ENCODE peak calls at places on chromosomes 5 and 9, in five cellular contexts. One of them, this sample, is unnamed.

GRCh38 chr5:31036407-31036806 is 157.1 kb upstream of the CDH6 start:
- DNase-seq in A549: no peak
- DNase-seq in WTC11: no peak
- DNase-seq in GM12878: no peak
- DNase-seq in HepG2: no peak
- DNase-seq in this sample: no peak

GRCh38 chr5:179266291-179267070 is 78.8 kb downstream of the ADAMTS2 start:
- DNase-seq in A549: no peak
- DNase-seq in WTC11: peak
- DNase-seq in GM12878: no peak
- DNase-seq in HepG2: no peak
- DNase-seq in this sample: no peak

GRCh38 chr9:80146466-80146865 is 574.7 kb downstream of the TLE4 start:
- DNase-seq in A549: peak
- DNase-seq in WTC11: no peak
- DNase-seq in GM12878: no peak
- DNase-seq in HepG2: no peak
- DNase-seq in this sample: no peak

GRCh38 chr5:142748132-142748531 is 22.0 kb upstream of the ARHGAP26 start:
- DNase-seq in A549: no peak
- DNase-seq in WTC11: no peak
- DNase-seq in GM12878: no peak
- DNase-seq in HepG2: peak
- DNase-seq in this sample: no peak

GRCh38 chr9:105475302-105475701 is 27.5 kb downstream of the FSD1L start:
- DNase-seq in A549: peak
- DNase-seq in WTC11: no peak
- DNase-seq in GM12878: no peak
- DNase-seq in HepG2: peak
- DNase-seq in this sample: no peak

GRCh38 chr9:751137-752051 is 90.1 kb upstream of the DMRT1 start:
- DNase-seq in A549: no peak
- DNase-seq in WTC11: no peak
- DNase-seq in GM12878: no peak
- DNase-seq in HepG2: no peak
- DNase-seq in this sample: no peak

GRCh38 chr5:74067748-74068541 is 441.9 kb downstream of the ARHGEF28 start:
- DNase-seq in A549: peak
- DNase-seq in WTC11: no peak
- DNase-seq in GM12878: no peak
- DNase-seq in HepG2: no peak
- DNase-seq in this sample: no peak

GRCh38 chr9:37104183-37104889 is 16.0 kb upstream of the ZCCHC7 start:
- DNase-seq in A549: peak
- DNase-seq in WTC11: no peak
- DNase-seq in GM12878: no peak
- DNase-seq in HepG2: no peak
- DNase-seq in this sample: peak

GRCh38 chr9:105154723-105155191 is 89.7 kb upstream of the SLC44A1 start:
- DNase-seq in A549: peak
- DNase-seq in WTC11: no peak
- DNase-seq in GM12878: no peak
- DNase-seq in HepG2: no peak
- DNase-seq in this sample: no peak

GRCh38 chr9:99497641-99498040 is 275.6 kb downstream of the SEC61B start:
- DNase-seq in A549: no peak
- DNase-seq in WTC11: no peak
- DNase-seq in GM12878: no peak
- DNase-seq in HepG2: no peak
- DNase-seq in this sample: no peak

GRCh38 chr9:135061441-135061840 is 26.0 kb upstream of the OLFM1 start:
- DNase-seq in A549: no peak
- DNase-seq in WTC11: no peak
- DNase-seq in GM12878: no peak
- DNase-seq in HepG2: no peak
- DNase-seq in this sample: no peak

GRCh38 chr5:3320317-3320865 is 275.2 kb upstream of the IRX1 start:
- DNase-seq in A549: no peak
- DNase-seq in WTC11: no peak
- DNase-seq in GM12878: no peak
- DNase-seq in HepG2: no peak
- DNase-seq in this sample: no peak

GRCh38 chr9:126327016-126327749 is 554 bp downstream of the MVB12B start:
- DNase-seq in A549: peak
- DNase-seq in WTC11: peak
- DNase-seq in GM12878: no peak
- DNase-seq in HepG2: no peak
- DNase-seq in this sample: no peak

GRCh38 chr5:90022002-90022710 is 387.4 kb downstream of the CETN3 start:
- DNase-seq in A549: no peak
- DNase-seq in WTC11: no peak
- DNase-seq in GM12878: no peak
- DNase-seq in HepG2: no peak
- DNase-seq in this sample: no peak

GRCh38 chr9:137294684-137295312 is 7.3 kb downstream of the NRARP start:
- DNase-seq in A549: no peak
- DNase-seq in WTC11: peak
- DNase-seq in GM12878: no peak
- DNase-seq in HepG2: no peak
- DNase-seq in this sample: no peak

GRCh38 chr5:87589587-87589986 is 176.9 kb upstream of the CCNH start:
- DNase-seq in A549: no peak
- DNase-seq in WTC11: no peak
- DNase-seq in GM12878: no peak
- DNase-seq in HepG2: no peak
- DNase-seq in this sample: no peak

GRCh38 chr9:134186471-134187109 is 22.2 kb upstream of the RNU6ATAC start:
- DNase-seq in A549: no peak
- DNase-seq in WTC11: no peak
- DNase-seq in GM12878: no peak
- DNase-seq in HepG2: no peak
- DNase-seq in this sample: peak

GRCh38 chr5:117454716-117455212 is 880.1 kb upstream of the SEMA6A start:
- DNase-seq in A549: peak
- DNase-seq in WTC11: peak
- DNase-seq in GM12878: peak
- DNase-seq in HepG2: peak
- DNase-seq in this sample: peak

GRCh38 chr5:177509361-177509951 is at the start of gene DOK3:
- DNase-seq in A549: no peak
- DNase-seq in WTC11: no peak
- DNase-seq in GM12878: no peak
- DNase-seq in HepG2: no peak
- DNase-seq in this sample: peak

GRCh38 chr5:160155017-160155725 is 35.9 kb upstream of the PWWP2A start:
- DNase-seq in A549: no peak
- DNase-seq in WTC11: no peak
- DNase-seq in GM12878: no peak
- DNase-seq in HepG2: no peak
- DNase-seq in this sample: no peak

GRCh38 chr9:96758845-96759673 is 18.8 kb downstream of the ZNF510 start:
- DNase-seq in A549: peak
- DNase-seq in WTC11: no peak
- DNase-seq in GM12878: no peak
- DNase-seq in HepG2: no peak
- DNase-seq in this sample: no peak

GRCh38 chr5:36685631-36686147 is 79.3 kb downstream of the SLC1A3 start:
- DNase-seq in A549: no peak
- DNase-seq in WTC11: no peak
- DNase-seq in GM12878: no peak
- DNase-seq in HepG2: no peak
- DNase-seq in this sample: no peak

GRCh38 chr5:10635861-10636350 is 72.0 kb downstream of the ANKRD33B start:
- DNase-seq in A549: no peak
- DNase-seq in WTC11: no peak
- DNase-seq in GM12878: no peak
- DNase-seq in HepG2: no peak
- DNase-seq in this sample: no peak

GRCh38 chr5:107636555-107636954 is 34.2 kb downstream of the EFNA5 start:
- DNase-seq in A549: no peak
- DNase-seq in WTC11: no peak
- DNase-seq in GM12878: no peak
- DNase-seq in HepG2: no peak
- DNase-seq in this sample: no peak

GRCh38 chr5:143887901-143888648 is 76.1 kb downstream of the HMHB1 start:
- DNase-seq in A549: peak
- DNase-seq in WTC11: no peak
- DNase-seq in GM12878: no peak
- DNase-seq in HepG2: no peak
- DNase-seq in this sample: no peak

GRCh38 chr5:168683247-168683926 is 104.2 kb upstream of the PANK3 start:
- DNase-seq in A549: no peak
- DNase-seq in WTC11: no peak
- DNase-seq in GM12878: no peak
- DNase-seq in HepG2: no peak
- DNase-seq in this sample: peak

GRCh38 chr9:20463823-20464222 is 158.5 kb downstream of the MLLT3 start:
- DNase-seq in A549: no peak
- DNase-seq in WTC11: no peak
- DNase-seq in GM12878: no peak
- DNase-seq in HepG2: no peak
- DNase-seq in this sample: no peak

GRCh38 chr5:68834486-68834885 is 259.3 kb upstream of the SLC30A5 start:
- DNase-seq in A549: no peak
- DNase-seq in WTC11: no peak
- DNase-seq in GM12878: no peak
- DNase-seq in HepG2: no peak
- DNase-seq in this sample: no peak

GRCh38 chr5:116088062-116088461 is 3.2 kb downstream of the COMMD10 start:
- DNase-seq in A549: no peak
- DNase-seq in WTC11: no peak
- DNase-seq in GM12878: no peak
- DNase-seq in HepG2: no peak
- DNase-seq in this sample: no peak

GRCh38 chr5:108521841-108522506 is 140.1 kb upstream of the FBXL17 start:
- DNase-seq in A549: peak
- DNase-seq in WTC11: no peak
- DNase-seq in GM12878: peak
- DNase-seq in HepG2: peak
- DNase-seq in this sample: peak

GRCh38 chr9:75950983-75951382 is 60.5 kb downstream of the PCSK5 start:
- DNase-seq in A549: peak
- DNase-seq in WTC11: no peak
- DNase-seq in GM12878: no peak
- DNase-seq in HepG2: peak
- DNase-seq in this sample: no peak

GRCh38 chr5:93782978-93783377 is 41.6 kb upstream of the POU5F2 start:
- DNase-seq in A549: no peak
- DNase-seq in WTC11: no peak
- DNase-seq in GM12878: no peak
- DNase-seq in HepG2: no peak
- DNase-seq in this sample: no peak

GRCh38 chr9:138010274-138010800 is 132.8 kb downstream of the CACNA1B start:
- DNase-seq in A549: no peak
- DNase-seq in WTC11: no peak
- DNase-seq in GM12878: no peak
- DNase-seq in HepG2: no peak
- DNase-seq in this sample: no peak

GRCh38 chr9:7118653-7119052 is 360.9 kb downstream of the KDM4C start:
- DNase-seq in A549: peak
- DNase-seq in WTC11: no peak
- DNase-seq in GM12878: no peak
- DNase-seq in HepG2: no peak
- DNase-seq in this sample: peak
- TF ChIP-seq ESRRA in A549: no peak
- TF ChIP-seq ESRRA in WTC11: no peak
- TF ChIP-seq ESRRA in GM12878: no peak
- TF ChIP-seq ESRRA in HepG2: no peak
- TF ChIP-seq ESRRA in this sample: no peak

GRCh38 chr5:54063817-54064216 is 246.6 kb downstream of the ARL15 start:
- DNase-seq in A549: no peak
- DNase-seq in WTC11: no peak
- DNase-seq in GM12878: no peak
- DNase-seq in HepG2: no peak
- DNase-seq in this sample: no peak
- TF ChIP-seq ESRRA in A549: no peak
- TF ChIP-seq ESRRA in WTC11: no peak
- TF ChIP-seq ESRRA in GM12878: no peak
- TF ChIP-seq ESRRA in HepG2: no peak
- TF ChIP-seq ESRRA in this sample: no peak

GRCh38 chr9:124128568-124128967 is 117.0 kb downstream of the LHX2 start:
- DNase-seq in A549: peak
- DNase-seq in WTC11: no peak
- DNase-seq in GM12878: no peak
- DNase-seq in HepG2: peak
- DNase-seq in this sample: no peak
- TF ChIP-seq ESRRA in A549: no peak
- TF ChIP-seq ESRRA in WTC11: no peak
- TF ChIP-seq ESRRA in GM12878: no peak
- TF ChIP-seq ESRRA in HepG2: no peak
- TF ChIP-seq ESRRA in this sample: no peak

GRCh38 chr5:169991115-169991514 is 10.8 kb upstream of the INSYN2B start:
- DNase-seq in A549: no peak
- DNase-seq in WTC11: no peak
- DNase-seq in GM12878: no peak
- DNase-seq in HepG2: no peak
- DNase-seq in this sample: no peak

GRCh38 chr5:169992789-169993188 is 12.5 kb upstream of the INSYN2B start:
- DNase-seq in A549: no peak
- DNase-seq in WTC11: no peak
- DNase-seq in GM12878: no peak
- DNase-seq in HepG2: no peak
- DNase-seq in this sample: no peak

GRCh38 chr5:169988947-169989346 is 8.7 kb upstream of the INSYN2B start:
- DNase-seq in A549: peak
- DNase-seq in WTC11: no peak
- DNase-seq in GM12878: no peak
- DNase-seq in HepG2: no peak
- DNase-seq in this sample: no peak
- TF ChIP-seq ESRRA in A549: no peak
- TF ChIP-seq ESRRA in WTC11: no peak
- TF ChIP-seq ESRRA in GM12878: no peak
- TF ChIP-seq ESRRA in HepG2: no peak
- TF ChIP-seq ESRRA in this sample: no peak

DNA sequence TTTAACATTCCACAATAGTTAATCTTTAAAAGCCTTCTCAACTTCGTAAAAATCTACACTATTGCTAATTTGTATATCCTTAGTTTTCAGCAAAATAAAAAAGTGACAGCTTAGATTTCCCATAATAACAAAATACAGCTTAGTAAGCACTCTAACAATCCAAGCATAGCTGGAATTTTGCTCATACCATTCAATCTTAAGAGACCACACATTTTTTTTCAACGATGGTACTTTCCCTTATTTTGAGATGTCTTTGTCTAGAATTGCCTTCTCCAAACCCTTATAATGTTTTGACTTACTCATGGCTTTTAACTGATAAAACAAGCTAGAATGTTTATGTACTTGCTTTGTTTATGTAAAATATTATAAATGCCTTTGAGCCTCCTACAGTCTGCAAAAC is 65.6 kb downstream of the HOMER1 start:
- DNase-seq in A549: no peak
- DNase-seq in WTC11: no peak
- DNase-seq in GM12878: no peak
- DNase-seq in HepG2: no peak
- DNase-seq in this sample: no peak
- TF ChIP-seq ESRRA in A549: no peak
- TF ChIP-seq ESRRA in WTC11: no peak
- TF ChIP-seq ESRRA in GM12878: no peak
- TF ChIP-seq ESRRA in HepG2: no peak
- TF ChIP-seq ESRRA in this sample: no peak